ENCODE peak calls at places on chromosomes 3 and 15, in eight cellular contexts. D is colonic mucosa, J is upper lobe of right lung, R is sigmoid colon, S is lower lobe of right lung, U is body of pancreas, L is upper lobe of left lung, N is hepatocyte. Z is an unnamed sample.

GRCh38 chr3:13316603-13317002 is 103.5 kb downstream of the NUP210 start:
- DNase-seq in D (no peak), J (no peak), R (no peak), S (no peak), U (no peak), L (no peak), N (no peak), Z (no peak)

GRCh38 chr15:99421172-99421656 is 144.6 kb upstream of the MEF2A start:
- DNase-seq in D (peak; percentile 58), J (peak; percentile 50), R (peak; percentile 29), S (no peak), U (no peak), L (no peak), N (peak; percentile 54), Z (no peak)

GRCh38 chr15:64503197-64503596 is 42.8 kb downstream of the ZNF609 start:
- DNase-seq in D (no peak), J (no peak), R (no peak), S (no peak), U (peak; percentile 13), L (no peak), N (no peak), Z (no peak)

GRCh38 chr3:10949197-10949596 is 43.4 kb upstream of the SLC6A1 start:
- DNase-seq in D (no peak), J (no peak), R (no peak), S (no peak), U (no peak), L (no peak), N (no peak), Z (no peak)

GRCh38 chr15:29045717-29046116 is 159.9 kb downstream of the APBA2 start:
- DNase-seq in D (no peak), J (no peak), R (no peak), S (no peak), U (no peak), L (no peak), N (no peak), Z (no peak)

GRCh38 chr15:60539881-60540613 is 61.1 kb upstream of the ICE2 start:
- DNase-seq in D (no peak), J (no peak), R (no peak), S (no peak), U (no peak), L (no peak), N (no peak), Z (no peak)

GRCh38 chr3:27458929-27459328 is 25.3 kb downstream of the SLC4A7 start:
- DNase-seq in D (no peak), J (no peak), R (no peak), S (no peak), U (no peak), L (no peak), N (no peak), Z (no peak)

GRCh38 chr3:66473181-66473580 is 27.6 kb downstream of the LRIG1 start:
- DNase-seq in D (no peak), J (no peak), R (no peak), S (no peak), U (no peak), L (no peak), N (no peak), Z (no peak)

GRCh38 chr3:193656878-193657282 is 63.9 kb downstream of the OPA1 start:
- DNase-seq in D (no peak), J (no peak), R (no peak), S (no peak), U (no peak), L (no peak), N (no peak), Z (no peak)

GRCh38 chr3:153210116-153210515 is 48.1 kb downstream of the RAP2B start:
- DNase-seq in D (no peak), J (no peak), R (no peak), S (no peak), U (no peak), L (no peak), N (peak; percentile 7), Z (peak; percentile 33)

GRCh38 chr3:11556851-11557644 is 86.7 kb downstream of the VGLL4 start:
- DNase-seq in D (no peak), J (peak; percentile 45), R (peak; percentile 83), S (peak; percentile 37), U (peak; percentile 42), L (peak; percentile 51), N (no peak), Z (no peak)

GRCh38 chr3:179653777-179654117 is 907 bp downstream of the USP13 start:
- DNase-seq in D (no peak), J (peak; percentile 67), R (no peak), S (peak; percentile 57), U (peak; percentile 6), L (no peak), N (peak; percentile 30), Z (no peak)

GRCh38 chr3:161420746-161421145 is 49.4 kb upstream of the SPTSSB start:
- DNase-seq in D (no peak), J (no peak), R (no peak), S (no peak), U (peak; percentile 20), L (no peak), N (peak; percentile 41), Z (no peak)

DNA sequence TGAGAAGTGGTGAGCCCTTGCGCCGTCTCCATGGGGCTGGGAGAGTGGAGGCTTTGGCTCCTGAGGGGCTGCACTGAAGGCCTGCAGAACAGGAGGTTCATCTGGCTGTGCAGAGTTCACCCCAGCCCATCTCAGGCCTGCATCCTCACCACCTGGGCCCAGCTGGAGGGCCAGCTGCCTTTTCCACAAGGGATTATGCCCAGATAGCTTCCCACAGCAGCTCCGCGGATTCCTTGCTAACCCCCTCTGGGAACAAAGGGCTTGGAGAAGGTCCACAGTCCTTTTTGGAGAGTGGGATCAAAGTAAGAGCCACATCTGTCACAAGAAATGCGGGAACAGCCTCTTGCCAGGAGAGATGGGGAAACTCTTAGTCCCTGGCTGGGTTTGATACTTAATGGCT is 164.6 kb upstream of the RGMA start:
- DNase-seq in D (no peak), J (no peak), R (no peak), S (no peak), U (no peak), L (no peak), N (no peak), Z (no peak)
- H3K27me3 ChIP-seq in D (no peaks in the 10 kb centered on the region), J (no peaks in the 10 kb centered on the region), R (no peaks in the 10 kb centered on the region), S (no peaks in the 10 kb centered on the region), U (no peaks in the 10 kb centered on the region), L (no peaks in the 10 kb centered on the region), N (no peaks in the 10 kb centered on the region), Z (no peaks in the 10 kb centered on the region)

DNA sequence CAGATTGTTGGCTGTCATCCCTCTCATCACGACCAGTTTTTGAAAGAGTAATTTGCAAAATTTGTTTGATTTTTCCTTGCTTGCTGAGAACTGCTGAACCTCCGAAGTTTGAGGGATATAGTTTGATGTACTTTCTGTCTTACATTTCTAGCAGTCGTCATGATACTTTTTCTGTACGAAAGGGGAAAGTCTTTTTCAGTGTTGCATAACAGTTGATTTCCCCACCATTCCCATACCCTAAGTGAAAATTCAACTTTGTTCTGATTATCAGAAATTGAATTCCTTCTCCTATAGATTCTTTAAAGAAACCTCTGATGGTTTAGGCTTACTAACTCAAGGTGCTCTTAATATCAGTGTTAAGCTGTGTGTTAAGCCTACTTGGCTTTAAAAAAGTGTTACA is 1.6 kb downstream of the PDE8A start:
- DNase-seq in D (no peak), J (no peak), R (no peak), S (no peak), U (no peak), L (no peak), N (no peak), Z (no peak)
- H3K4me1 ChIP-seq in D (peaks cover 8% of the 10 kb centered on the region), J (peaks cover 29% of the 10 kb centered on the region), R (peaks cover 49% of the 10 kb centered on the region), S (peaks cover 38% of the 10 kb centered on the region), U (peaks cover 34% of the 10 kb centered on the region), L (peaks cover 46% of the 10 kb centered on the region), N (peaks cover 16% of the 10 kb centered on the region), Z (peaks cover 29% of the 10 kb centered on the region)

GRCh38 chr15:37109952-37110630 is 9.7 kb upstream of the MEIS2 start:
- DNase-seq in D (no peak), J (no peak), R (peak; percentile 89), S (no peak), U (no peak), L (peak; percentile 72), N (no peak), Z (no peak)

GRCh38 chr15:37111427-37111717 is 11.0 kb upstream of the MEIS2 start:
- DNase-seq in D (no peak), J (no peak), R (no peak), S (no peak), U (no peak), L (no peak), N (no peak), Z (no peak)

GRCh38 chr15:37112963-37113362 is 12.6 kb upstream of the MEIS2 start:
- DNase-seq in D (no peak), J (no peak), R (no peak), S (no peak), U (no peak), L (no peak), N (no peak), Z (no peak)

GRCh38 chr15:37109151-37109912 is 9.0 kb upstream of the MEIS2 start:
- DNase-seq in D (no peak), J (no peak), R (peak; percentile 63), S (no peak), U (no peak), L (no peak), N (no peak), Z (no peak)

DNA sequence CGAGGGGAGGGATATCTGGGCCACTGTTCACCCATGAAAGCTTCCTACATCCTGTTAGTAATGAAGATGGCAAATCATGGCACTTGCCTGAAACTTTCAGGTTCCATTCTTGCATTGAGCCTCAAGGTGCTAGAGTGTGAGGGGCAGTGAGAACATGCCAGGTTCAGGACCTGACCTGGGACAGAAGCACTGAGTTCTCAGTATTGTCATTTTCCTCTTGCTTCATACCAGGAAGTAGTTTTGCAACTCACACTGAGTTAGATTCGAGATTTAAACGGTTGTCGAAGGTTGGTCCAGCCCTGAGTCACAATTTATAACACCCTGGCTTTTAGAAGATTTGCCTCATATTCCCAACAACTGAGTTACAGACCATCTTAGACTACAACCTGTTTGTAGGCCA is 11.8 kb upstream of the MEIS2 start:
- DNase-seq in D (no peak), J (no peak), R (peak; percentile 68), S (no peak), U (no peak), L (no peak), N (no peak), Z (no peak)
- H3K27me3 ChIP-seq in D (peaks cover 30% of the 10 kb centered on the region), J (peaks cover 51% of the 10 kb centered on the region), R (no peaks in the 10 kb centered on the region), S (peaks cover 56% of the 10 kb centered on the region), U (no peaks in the 10 kb centered on the region), L (peaks cover 34% of the 10 kb centered on the region), N (peaks cover 68% of the 10 kb centered on the region), Z (peaks cover 45% of the 10 kb centered on the region)

GRCh38 chr3:112637700-112638099 is 3.2 kb downstream of the CCDC80 start:
- DNase-seq in D (no peak), J (no peak), R (peak; percentile 85), S (no peak), U (no peak), L (no peak), N (no peak), Z (no peak)

GRCh38 chr3:112634786-112635541 is 6.0 kb downstream of the CCDC80 start:
- DNase-seq in D (no peak), J (no peak), R (no peak), S (no peak), U (no peak), L (no peak), N (no peak), Z (no peak)

GRCh38 chr3:112633191-112633590 is 7.8 kb downstream of the CCDC80 start:
- DNase-seq in D (no peak), J (no peak), R (no peak), S (no peak), U (no peak), L (no peak), N (no peak), Z (no peak)

GRCh38 chr3:112633757-112634156 is 7.2 kb downstream of the CCDC80 start:
- DNase-seq in D (peak; percentile 19), J (no peak), R (no peak), S (no peak), U (no peak), L (no peak), N (peak; percentile 33), Z (no peak)

GRCh38 chr3:112635674-112636073 is 5.3 kb downstream of the CCDC80 start:
- DNase-seq in D (peak; percentile 30), J (no peak), R (peak; percentile 90), S (no peak), U (peak; percentile 27), L (no peak), N (peak; percentile 59), Z (no peak)
- H3K4me1 ChIP-seq in D (no peaks in the 10 kb centered on the region), J (peaks cover 6% of the 10 kb centered on the region), R (peaks cover 96% of the 10 kb centered on the region), S (peaks cover 4% of the 10 kb centered on the region), U (no peaks in the 10 kb centered on the region), L (peaks cover 6% of the 10 kb centered on the region), N (peaks cover 15% of the 10 kb centered on the region), Z (no peaks in the 10 kb centered on the region)

Z was measured in CD8-positive, alpha-beta memory T cell.